ENCODE peak calls at places on chromosomes 3 and 15, in five cellular contexts. One of them, this sample, is unnamed.

GRCh38 chr15:72306211-72306785 is 13.7 kb downstream of the CELF6 start:
- DNase-seq in IMR-90: peak; percentile 32
- DNase-seq in psoas muscle: no peak
- DNase-seq in PC-3: no peak
- DNase-seq in fibroblast of lung: peak; percentile 64
- DNase-seq in this sample: no peak

GRCh38 chr15:49235446-49236207 is 65.6 kb downstream of the GALK2 start:
- DNase-seq in fibroblast of lung: peak; percentile 94
- DNase-seq in PC-3: peak; percentile 60
- DNase-seq in psoas muscle: peak; percentile 46
- DNase-seq in IMR-90: peak; percentile 92
- DNase-seq in this sample: no peak

GRCh38 chr3:99559196-99559595 is 79.2 kb upstream of the COL8A1 start:
- DNase-seq in fibroblast of lung: no peak
- DNase-seq in IMR-90: no peak
- DNase-seq in PC-3: no peak
- DNase-seq in psoas muscle: no peak
- DNase-seq in this sample: no peak

GRCh38 chr3:194880940-194881925 is 195.6 kb downstream of the FAM43A start:
- DNase-seq in PC-3: no peak
- DNase-seq in fibroblast of lung: no peak
- DNase-seq in IMR-90: no peak
- DNase-seq in psoas muscle: no peak
- DNase-seq in this sample: no peak

GRCh38 chr3:9211155-9211950 is 38.1 kb downstream of the SRGAP3 start:
- DNase-seq in psoas muscle: no peak
- DNase-seq in fibroblast of lung: peak; percentile 42
- DNase-seq in IMR-90: peak; percentile 31
- DNase-seq in PC-3: peak; percentile 55
- DNase-seq in this sample: no peak

GRCh38 chr15:48185527-48185926 is 5.9 kb upstream of the CTXN2 start:
- DNase-seq in IMR-90: no peak
- DNase-seq in psoas muscle: no peak
- DNase-seq in PC-3: no peak
- DNase-seq in fibroblast of lung: peak; percentile 15
- DNase-seq in this sample: no peak

GRCh38 chr3:160924776-160925175 is 168.7 kb downstream of the PPM1L start:
- DNase-seq in psoas muscle: no peak
- DNase-seq in IMR-90: no peak
- DNase-seq in fibroblast of lung: no peak
- DNase-seq in PC-3: no peak
- DNase-seq in this sample: no peak

GRCh38 chr3:146033950-146034349 is 127.0 kb downstream of the PLOD2 start:
- DNase-seq in psoas muscle: no peak
- DNase-seq in PC-3: no peak
- DNase-seq in IMR-90: no peak
- DNase-seq in fibroblast of lung: no peak
- DNase-seq in this sample: no peak

GRCh38 chr3:11662392-11662990 is 18.8 kb upstream of the VGLL4 start:
- DNase-seq in fibroblast of lung: no peak
- DNase-seq in psoas muscle: no peak
- DNase-seq in PC-3: peak; percentile 71
- DNase-seq in IMR-90: no peak
- DNase-seq in this sample: no peak

GRCh38 chr3:147431746-147432145 is 22.6 kb downstream of the ZIC1 start:
- DNase-seq in PC-3: no peak
- DNase-seq in fibroblast of lung: no peak
- DNase-seq in IMR-90: no peak
- DNase-seq in psoas muscle: no peak
- DNase-seq in this sample: no peak

GRCh38 chr15:74580538-74581350 is 34.9 kb upstream of the CLK3 start:
- DNase-seq in fibroblast of lung: no peak
- DNase-seq in IMR-90: no peak
- DNase-seq in PC-3: no peak
- DNase-seq in psoas muscle: no peak
- DNase-seq in this sample: no peak

GRCh38 chr3:123755085-123755484 is 129.0 kb downstream of the MYLK start:
- DNase-seq in fibroblast of lung: no peak
- DNase-seq in psoas muscle: no peak
- DNase-seq in IMR-90: no peak
- DNase-seq in PC-3: no peak
- DNase-seq in this sample: peak; percentile 88

GRCh38 chr3:149142647-149143046 is 13.2 kb downstream of the HPS3 start:
- DNase-seq in psoas muscle: no peak
- DNase-seq in IMR-90: no peak
- DNase-seq in PC-3: no peak
- DNase-seq in fibroblast of lung: no peak
- DNase-seq in this sample: no peak

GRCh38 chr3:87501076-87501475 is 224.7 kb upstream of the POU1F1 start:
- DNase-seq in IMR-90: no peak
- DNase-seq in fibroblast of lung: no peak
- DNase-seq in psoas muscle: no peak
- DNase-seq in PC-3: no peak
- DNase-seq in this sample: no peak

DNA sequence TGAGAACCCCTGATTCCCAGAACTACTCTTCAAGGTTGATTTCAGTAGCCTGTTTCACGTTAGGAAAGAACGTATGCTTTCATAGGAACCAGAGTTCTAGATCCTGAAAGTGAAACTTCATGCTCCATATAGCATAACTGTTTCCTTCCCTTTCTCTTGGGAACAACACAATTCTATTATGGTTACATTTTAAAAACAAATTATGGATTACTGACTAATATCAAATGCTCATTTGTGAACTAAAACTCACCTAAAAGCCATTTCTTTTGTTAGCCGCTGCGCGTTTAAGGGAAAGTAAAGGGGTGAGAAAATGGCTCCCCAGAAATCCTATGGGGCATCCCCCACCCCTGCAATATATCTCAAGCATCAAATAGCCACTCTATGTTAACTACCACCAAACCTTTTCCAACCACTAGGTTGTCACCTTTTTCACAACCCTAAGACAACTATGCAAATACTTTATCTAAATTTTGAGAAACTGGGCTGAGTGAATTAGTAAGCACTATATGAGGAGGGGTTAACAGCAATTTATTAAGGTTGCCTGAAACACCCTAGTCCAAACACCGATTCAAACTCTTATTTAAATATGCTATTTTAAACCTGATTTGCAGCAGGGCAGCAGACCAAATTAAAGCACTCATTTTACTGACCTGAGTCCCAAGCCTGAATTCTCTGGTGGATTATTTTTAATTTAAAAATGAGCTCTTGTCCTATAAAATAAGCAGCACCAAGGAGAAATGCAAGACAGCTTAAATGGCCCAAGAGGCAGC is 2.4 kb downstream of the SIAH2 start:
- DNase-seq in IMR-90: no peak
- DNase-seq in psoas muscle: no peak
- DNase-seq in fibroblast of lung: no peak
- DNase-seq in PC-3: no peak
- DNase-seq in this sample: no peak
- H3K27ac ChIP-seq in IMR-90: no peak overlapping the region
- H3K27ac ChIP-seq in psoas muscle: peak overlapping the region; percentile 95
- H3K27ac ChIP-seq in fibroblast of lung: no peak overlapping the region
- H3K27ac ChIP-seq in PC-3: no peak overlapping the region
- H3K27ac ChIP-seq in this sample: peak overlapping the region; percentile 98

GRCh38 chr3:141401095-141401494 is 32.8 kb downstream of the ZBTB38 start:
- DNase-seq in psoas muscle: no peak
- DNase-seq in PC-3: no peak
- DNase-seq in fibroblast of lung: no peak
- DNase-seq in IMR-90: no peak
- DNase-seq in this sample: no peak

GRCh38 chr3:141399200-141399599 is 30.9 kb downstream of the ZBTB38 start:
- DNase-seq in IMR-90: no peak
- DNase-seq in psoas muscle: no peak
- DNase-seq in fibroblast of lung: no peak
- DNase-seq in PC-3: no peak
- DNase-seq in this sample: no peak

GRCh38 chr3:141397996-141398395 is 29.7 kb downstream of the ZBTB38 start:
- DNase-seq in fibroblast of lung: no peak
- DNase-seq in psoas muscle: no peak
- DNase-seq in IMR-90: no peak
- DNase-seq in PC-3: no peak
- DNase-seq in this sample: no peak

GRCh38 chr3:141401584-141402475 is 33.5 kb downstream of the ZBTB38 start:
- DNase-seq in IMR-90: no peak
- DNase-seq in PC-3: peak; percentile 22
- DNase-seq in fibroblast of lung: peak; percentile 37
- DNase-seq in psoas muscle: peak; percentile 76
- DNase-seq in this sample: peak; percentile 86

DNA sequence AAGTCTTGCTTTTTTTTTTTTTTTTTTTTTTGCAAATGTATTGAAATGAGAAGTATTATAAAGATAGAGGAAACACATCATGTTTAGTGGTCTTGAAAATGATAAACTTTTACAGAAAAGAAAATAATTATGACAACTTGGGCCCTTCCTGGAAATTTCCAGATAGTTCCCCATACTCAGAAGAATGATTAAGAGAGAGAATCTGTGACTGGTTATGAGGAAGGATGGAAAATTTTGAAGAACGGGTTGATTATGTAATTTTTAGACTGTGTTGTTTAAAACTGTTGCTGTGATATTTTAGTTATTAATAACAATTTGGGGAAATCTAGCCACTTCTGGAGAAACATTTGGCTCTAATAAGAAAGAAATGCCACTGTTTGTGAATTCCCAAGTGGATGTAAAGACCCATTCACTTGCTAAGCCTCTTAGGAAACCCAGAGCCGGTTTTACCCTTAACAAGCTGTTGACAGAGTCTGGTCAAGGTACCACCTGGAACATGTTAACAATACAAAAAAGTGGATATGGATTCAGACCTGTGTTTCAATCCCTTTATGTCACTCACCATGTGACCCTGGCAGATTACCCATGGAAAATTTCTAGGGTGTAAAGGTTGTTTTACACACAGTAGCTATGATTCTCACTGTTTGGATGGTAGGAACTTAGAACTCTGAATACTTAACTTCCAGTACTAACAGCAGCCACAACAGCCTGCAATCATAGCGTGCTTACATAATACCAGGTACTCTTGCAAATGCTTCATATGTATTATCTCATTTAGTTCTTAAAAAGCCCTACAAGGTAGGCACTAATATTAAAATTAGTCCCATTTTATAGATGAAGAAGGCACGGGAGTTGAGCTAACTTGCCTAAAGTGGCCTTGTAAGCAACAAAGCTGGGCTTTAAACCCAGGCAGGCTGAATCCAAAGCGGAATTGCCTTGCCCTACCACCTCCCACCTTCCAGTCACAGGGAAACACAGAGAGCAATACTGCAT is 32.0 kb downstream of the ZBTB38 start:
- DNase-seq in PC-3: no peak
- DNase-seq in psoas muscle: no peak
- DNase-seq in IMR-90: no peak
- DNase-seq in fibroblast of lung: no peak
- DNase-seq in this sample: no peak
- H3K4me3 ChIP-seq in PC-3: no peak overlapping the region
- H3K4me3 ChIP-seq in psoas muscle: no peak overlapping the region
- H3K4me3 ChIP-seq in IMR-90: no peak overlapping the region
- H3K4me3 ChIP-seq in fibroblast of lung: no peak overlapping the region
- H3K4me3 ChIP-seq in this sample: no peak overlapping the region

GRCh38 chr3:36700537-36701248 is 63.7 kb downstream of the DCLK3 start:
- DNase-seq in IMR-90: peak; percentile 85
- DNase-seq in fibroblast of lung: peak; percentile 84
- DNase-seq in PC-3: peak; percentile 81
- DNase-seq in psoas muscle: peak; percentile 70
- DNase-seq in this sample: no peak
- TF ChIP-seq CTCF in IMR-90: peak; percentile 97
- TF ChIP-seq CTCF in fibroblast of lung: peak; percentile 99
- TF ChIP-seq CTCF in PC-3: peak; percentile 94
- TF ChIP-seq CTCF in psoas muscle: peak; percentile 59
- TF ChIP-seq CTCF in this sample: peak; percentile 87

GRCh38 chr3:58044656-58045055 is 36.4 kb downstream of the FLNB start:
- DNase-seq in fibroblast of lung: no peak
- DNase-seq in PC-3: no peak
- DNase-seq in psoas muscle: no peak
- DNase-seq in IMR-90: peak; percentile 36
- DNase-seq in this sample: no peak

GRCh38 chr3:58045084-58045483 is 36.9 kb downstream of the FLNB start:
- DNase-seq in psoas muscle: no peak
- DNase-seq in fibroblast of lung: no peak
- DNase-seq in IMR-90: no peak
- DNase-seq in PC-3: no peak
- DNase-seq in this sample: no peak

GRCh38 chr3:58041826-58042324 is 33.7 kb downstream of the FLNB start:
- DNase-seq in IMR-90: peak; percentile 90
- DNase-seq in PC-3: peak; percentile 31
- DNase-seq in fibroblast of lung: peak; percentile 44
- DNase-seq in psoas muscle: no peak
- DNase-seq in this sample: no peak

GRCh38 chr3:58042947-58043707 is 34.9 kb downstream of the FLNB start:
- DNase-seq in PC-3: no peak
- DNase-seq in psoas muscle: no peak
- DNase-seq in fibroblast of lung: no peak
- DNase-seq in IMR-90: no peak
- DNase-seq in this sample: no peak

DNA sequence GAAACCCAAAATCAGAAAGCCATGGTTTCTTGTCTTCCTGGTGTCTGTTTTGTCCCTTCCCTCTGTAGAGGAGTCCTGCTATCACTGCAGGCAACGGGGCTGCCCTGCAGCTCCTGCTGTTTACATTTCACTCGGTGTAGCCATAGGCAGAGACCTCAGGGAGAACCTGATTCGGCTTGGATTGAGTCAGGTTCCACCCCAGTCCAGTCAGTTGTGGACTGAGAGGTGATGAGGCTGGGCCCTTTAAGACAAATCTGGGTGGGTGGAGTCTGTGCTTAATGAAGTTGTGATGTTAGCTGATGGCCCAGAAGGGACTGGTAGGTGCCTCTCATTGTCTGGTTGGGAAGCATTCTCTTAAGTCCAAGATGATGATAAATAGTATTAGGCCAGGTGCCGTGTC is 35.7 kb downstream of the FLNB start:
- DNase-seq in psoas muscle: no peak
- DNase-seq in fibroblast of lung: no peak
- DNase-seq in IMR-90: peak; percentile 53
- DNase-seq in PC-3: peak; percentile 49
- DNase-seq in this sample: no peak
- H3K27ac ChIP-seq in psoas muscle: peak overlapping the region; percentile 36
- H3K27ac ChIP-seq in fibroblast of lung: peak overlapping the region; percentile 22
- H3K27ac ChIP-seq in IMR-90: no peak overlapping the region
- H3K27ac ChIP-seq in PC-3: peak overlapping the region; percentile 6
- H3K27ac ChIP-seq in this sample: peak overlapping the region; percentile 23